ENCODE peak calls at places on chromosome 5, in six cellular contexts. N, U, Y, E, H and R are unnamed samples.

GRCh38 chr5:157166164-157166493 is at the start of gene GARIN3:
- DNase-seq in U (no peak), E (no peak), H (no peak), N (no peak), Y (no peak), R (no peak)

GRCh38 chr5:4043135-4043534 is 447.5 kb downstream of the IRX1 start:
- DNase-seq in U (no peak), Y (no peak), H (no peak), N (no peak), E (no peak), R (no peak)

GRCh38 chr5:174737335-174737734 is 13.0 kb downstream of the MSX2 start:
- DNase-seq in N (no peak), E (no peak), H (no peak), U (no peak), Y (no peak), R (peak)

GRCh38 chr5:126971455-126972019 is 58.8 kb downstream of the MARCHF3 start:
- DNase-seq in U (no peak), Y (no peak), H (peak), E (peak), N (no peak), R (no peak)

GRCh38 chr5:159022178-159022556 is 77.5 kb downstream of the EBF1 start:
- DNase-seq in H (peak), Y (peak), U (no peak), N (no peak), E (peak), R (peak)

GRCh38 chr5:116455061-116455460 is 119.6 kb downstream of the SEMA6A start:
- DNase-seq in N (no peak), U (no peak), H (peak), E (no peak), Y (no peak), R (peak)

GRCh38 chr5:318341-318897 is 3.1 kb upstream of the AHRR start:
- DNase-seq in E (no peak), H (peak), N (peak), U (no peak), Y (no peak), R (peak)

GRCh38 chr5:81450940-81451339 is 57.0 kb upstream of the ACOT12 start:
- DNase-seq in N (no peak), U (no peak), H (peak), E (no peak), Y (no peak), R (peak)

GRCh38 chr5:81171769-81172168 is 61.4 kb upstream of the CKMT2 start:
- DNase-seq in E (no peak), Y (no peak), U (no peak), H (no peak), N (no peak), R (no peak)

GRCh38 chr5:35180046-35180445 is 50.2 kb downstream of the PRLR start:
- DNase-seq in N (no peak), H (no peak), U (no peak), E (no peak), Y (no peak), R (no peak)

GRCh38 chr5:91126448-91126847 is 256.7 kb downstream of the ARRDC3 start:
- DNase-seq in U (no peak), Y (no peak), H (peak), N (no peak), E (no peak), R (peak)

GRCh38 chr5:125698420-125698819 is 724.8 kb upstream of the GRAMD2B start:
- DNase-seq in N (no peak), H (no peak), U (no peak), Y (no peak), E (no peak), R (no peak)

GRCh38 chr5:31355337-31355736 is 161.9 kb downstream of the CDH6 start:
- DNase-seq in E (no peak), Y (no peak), U (no peak), H (peak), N (no peak), R (no peak)

GRCh38 chr5:114055810-114056476 is 305.9 kb upstream of the KCNN2 start:
- DNase-seq in Y (peak), H (no peak), N (peak), E (no peak), U (no peak), R (peak)

GRCh38 chr5:107700486-107700885 is 29.7 kb upstream of the EFNA5 start:
- DNase-seq in E (no peak), H (no peak), U (no peak), N (no peak), Y (no peak), R (no peak)

GRCh38 chr5:55691265-55692105 is 20.6 kb downstream of the SLC38A9 start:
- DNase-seq in H (peak), N (no peak), Y (no peak), E (peak), U (no peak), R (peak)

GRCh38 chr5:73263001-73263710 is 90.2 kb downstream of the TMEM174 start:
- DNase-seq in H (no peak), Y (no peak), N (no peak), E (no peak), U (no peak), R (no peak)

GRCh38 chr5:17046320-17046719 is 110.2 kb upstream of the MYO10 start:
- DNase-seq in N (no peak), H (no peak), Y (no peak), E (no peak), U (no peak), R (no peak)

GRCh38 chr5:96884995-96885394 is 8.7 kb downstream of the ERAP2 start:
- DNase-seq in U (no peak), N (no peak), E (no peak), Y (no peak), H (no peak), R (no peak)

GRCh38 chr5:180154821-180155220 is 54.2 kb downstream of the RASGEF1C start:
- DNase-seq in E (no peak), U (no peak), Y (no peak), N (no peak), H (no peak), R (no peak)

GRCh38 chr5:163867324-163867723 is 361.9 kb downstream of the MAT2B start:
- DNase-seq in N (no peak), Y (no peak), U (no peak), E (no peak), H (peak), R (peak)

GRCh38 chr5:178588769-178589168 is 1.4 kb downstream of the COL23A1 start:
- DNase-seq in N (no peak), E (no peak), U (no peak), Y (no peak), H (no peak), R (no peak)

GRCh38 chr5:142637871-142638270 is 48.0 kb downstream of the FGF1 start:
- DNase-seq in U (no peak), Y (no peak), H (no peak), N (no peak), E (peak), R (no peak)

GRCh38 chr5:1294839-1295649 is at the start of gene TERT:
- DNase-seq in E (no peak), U (no peak), H (no peak), N (peak), Y (no peak), R (no peak)

GRCh38 chr5:94316916-94317838 is 301.2 kb downstream of the KIAA0825 start:
- DNase-seq in H (peak), N (no peak), Y (no peak), U (no peak), E (no peak), R (peak)